ENCODE peak calls at places on chromosomes 6 and 20, in four cellular contexts. E, F, P and D are unnamed samples.

GRCh38 chr6:4693566-4693965 is 82.6 kb upstream of the CDYL start:
- DNase-seq in E (no peak), P (no peak), F (no peak), D (no peak)

GRCh38 chr6:11514672-11515071 is 22.9 kb upstream of the TMEM170B start:
- DNase-seq in F (no peak), P (no peak), E (no peak), D (peak)

GRCh38 chr6:81054011-81054410 is 698.5 kb downstream of the TENT5A start:
- DNase-seq in P (no peak), E (no peak), F (no peak), D (no peak)

GRCh38 chr6:16639689-16640480 is 121.4 kb downstream of the ATXN1 start:
- DNase-seq in P (no peak), F (peak), E (no peak), D (no peak)

GRCh38 chr6:36383608-36384007 is 3.9 kb downstream of the ETV7 start:
- DNase-seq in E (no peak), F (no peak), P (no peak), D (no peak)

GRCh38 chr6:2021713-2022125 is 223.7 kb downstream of the GMDS start:
- DNase-seq in E (no peak), P (no peak), F (peak), D (no peak)

GRCh38 chr20:50467618-50468373 is 42.4 kb upstream of the PTPN1 start:
- DNase-seq in E (peak), F (peak), P (peak), D (peak)

GRCh38 chr6:156844089-156844488 is 66.9 kb downstream of the ARID1B start:
- DNase-seq in P (no peak), F (peak), E (no peak), D (no peak)

GRCh38 chr20:32767418-32768198 is 5.4 kb downstream of the DNMT3B start:
- DNase-seq in E (no peak), F (no peak), P (no peak), D (no peak)

GRCh38 chr20:62745279-62745958 is 36.8 kb downstream of the NTSR1 start:
- DNase-seq in P (no peak), E (no peak), F (no peak), D (no peak)

GRCh38 chr6:31870385-31870921 is 7.8 kb upstream of the NEU1 start:
- DNase-seq in E (peak), F (no peak), P (no peak), D (no peak)

GRCh38 chr6:26550250-26550993 is 12.3 kb downstream of the HMGN4 start:
- DNase-seq in E (peak), P (peak), F (peak), D (peak)

GRCh38 chr6:5481024-5481423 is 219.7 kb downstream of the FARS2 start:
- DNase-seq in E (no peak), P (no peak), F (no peak), D (no peak)

GRCh38 chr6:40887904-40888303 is 151.1 kb downstream of the UNC5CL start:
- DNase-seq in E (no peak), P (no peak), F (no peak), D (no peak)

GRCh38 chr6:7121704-7122241 is 14.0 kb downstream of the RREB1 start:
- DNase-seq in F (no peak), E (no peak), P (no peak), D (no peak)

GRCh38 chr6:129895692-129896091 is 34.6 kb upstream of the TMEM244 start:
- DNase-seq in E (no peak), F (peak), P (no peak), D (peak)

GRCh38 chr20:36017034-36017951 is 48.9 kb downstream of the CNBD2 start:
- DNase-seq in E (peak), F (peak), P (no peak), D (no peak)

GRCh38 chr6:1627884-1628550 is 18.3 kb downstream of the FOXC1 start:
- DNase-seq in E (no peak), P (no peak), F (peak), D (no peak)

GRCh38 chr6:130421567-130421966 is 55.8 kb downstream of the TMEM200A start:
- DNase-seq in E (no peak), F (peak), P (no peak), D (no peak)

GRCh38 chr6:3484240-3484639 is 27.4 kb upstream of the SLC22A23 start:
- DNase-seq in P (no peak), E (no peak), F (peak), D (no peak)

GRCh38 chr6:89148016-89148750 is 2.3 kb downstream of the PM20D2 start:
- DNase-seq in E (no peak), P (no peak), F (no peak), D (no peak)

GRCh38 chr20:63370623-63371176 is 9.6 kb upstream of the CHRNA4 start:
- DNase-seq in E (no peak), P (no peak), F (no peak), D (no peak)

GRCh38 chr6:54800201-54800600 is 46.4 kb upstream of the FAM83B start:
- DNase-seq in P (no peak), E (no peak), F (no peak), D (no peak)

GRCh38 chr6:112014483-112014882 is 39.4 kb upstream of the CCN6 start:
- DNase-seq in P (no peak), E (no peak), F (peak), D (no peak)

GRCh38 chr20:24470031-24470781 is 777 bp downstream of the SYNDIG1 start:
- DNase-seq in P (peak), F (peak), E (peak), D (no peak)

GRCh38 chr20:4956200-4956810 is 45.0 kb downstream of the SLC23A2 start:
- DNase-seq in F (peak), E (peak), P (peak), D (peak)

GRCh38 chr6:145562771-145563615 is 172.3 kb downstream of the EPM2A start:
- DNase-seq in F (no peak), P (no peak), E (no peak), D (no peak)

GRCh38 chr20:42308980-42309524 is 690.9 kb upstream of the CHD6 start:
- DNase-seq in F (no peak), P (no peak), E (no peak), D (no peak)

GRCh38 chr20:50369225-50370035 is 140.8 kb upstream of the PTPN1 start:
- DNase-seq in F (no peak), P (no peak), E (no peak), D (no peak)

GRCh38 chr6:88858455-88858854 is 105.0 kb downstream of the RNGTT start:
- DNase-seq in P (no peak), E (no peak), F (no peak), D (no peak)

GRCh38 chr20:62733891-62734290 is 25.3 kb downstream of the NTSR1 start:
- DNase-seq in F (no peak), P (no peak), E (no peak), D (no peak)

GRCh38 chr20:58549231-58549630 is 34.0 kb upstream of the APCDD1L start:
- DNase-seq in E (no peak), P (no peak), F (no peak), D (no peak)

GRCh38 chr20:9411833-9412232 is 102.6 kb upstream of the LAMP5 start:
- DNase-seq in E (no peak), P (no peak), F (no peak), D (no peak)

GRCh38 chr6:66355471-66355870 is 648.4 kb upstream of the EYS start:
- DNase-seq in P (no peak), E (no peak), F (no peak), D (no peak)

GRCh38 chr6:157076427-157076774 is 246.9 kb downstream of the TMEM242 start:
- DNase-seq in E (no peak), F (no peak), P (no peak), D (no peak)

GRCh38 chr20:35005463-35005961 is 49.8 kb downstream of the MYH7B start:
- DNase-seq in P (no peak), E (no peak), F (no peak), D (no peak)

GRCh38 chr20:38550274-38550673 is 30.7 kb upstream of the ADIG start:
- DNase-seq in P (no peak), E (peak), F (no peak), D (no peak)
- TF ChIP-seq CTCF in P (no peak), E (peak), F (no peak), D (no peak)

GRCh38 chr20:48292806-48293205 is 507.5 kb upstream of the SULF2 start:
- DNase-seq in F (no peak), E (peak), P (no peak), D (no peak)

GRCh38 chr20:48294942-48295341 is 509.7 kb upstream of the SULF2 start:
- DNase-seq in E (no peak), P (peak), F (no peak), D (no peak)

GRCh38 chr20:48295966-48296421 is 510.7 kb upstream of the SULF2 start:
- DNase-seq in E (peak), F (peak), P (peak), D (no peak)

GRCh38 chr20:48294196-48294595 is 508.9 kb upstream of the SULF2 start:
- DNase-seq in P (no peak), E (no peak), F (peak), D (no peak)

GRCh38 chr20:48295445-48295903 is 510.2 kb upstream of the SULF2 start:
- DNase-seq in E (peak), P (peak), F (peak), D (no peak)
- TF ChIP-seq CTCF in E (peak), P (peak), F (peak), D (no peak)

DNA sequence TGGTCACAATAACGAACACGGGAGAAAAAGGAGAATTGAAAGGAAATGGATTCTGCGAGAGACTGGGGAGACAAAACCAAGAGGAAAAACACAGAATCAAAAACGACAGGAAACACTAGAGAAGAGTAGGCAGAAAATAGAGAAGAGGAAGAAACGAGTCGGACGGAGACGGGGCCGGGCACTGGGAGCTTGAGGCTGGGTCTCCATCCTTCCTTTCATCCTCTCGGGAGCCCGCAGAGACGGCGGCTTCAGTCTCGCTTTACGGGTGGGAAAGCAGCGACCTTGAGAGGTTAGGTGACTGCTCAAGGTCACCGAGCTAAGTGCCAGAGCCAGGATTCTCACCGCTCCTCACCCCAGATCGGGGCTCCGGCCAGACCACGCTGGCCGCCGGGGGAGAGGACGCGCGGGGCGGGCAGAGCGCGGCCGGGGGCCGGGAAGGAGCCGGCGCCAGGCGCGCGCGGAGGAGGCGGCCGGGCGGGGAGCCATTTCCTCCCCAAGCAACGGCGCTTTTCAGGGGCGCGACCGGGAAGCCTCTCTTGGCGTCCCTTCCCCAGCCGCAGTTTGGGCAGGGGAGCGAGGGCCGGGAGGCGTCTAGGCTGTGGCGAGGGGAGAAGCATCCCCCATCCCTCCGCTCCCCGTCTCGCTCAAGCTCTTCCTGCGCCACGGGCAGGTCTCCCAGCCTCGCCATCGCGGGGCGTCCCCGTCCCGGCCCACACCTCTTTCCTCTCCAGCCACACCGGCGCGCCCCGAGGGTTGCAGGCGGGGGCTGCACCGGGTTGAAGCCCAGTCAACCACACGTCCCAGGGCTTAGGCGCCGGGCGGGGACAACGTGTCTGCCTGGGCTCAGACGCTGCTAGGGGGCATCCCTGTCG is 24.0 kb upstream of the MAP3K7 start:
- DNase-seq in F (peak), E (peak), P (peak), D (peak)
- TF ChIP-seq CTCF in F (peak), E (no peak), P (no peak), D (no peak)

GRCh38 chr20:57263767-57264150 is 2.7 kb downstream of the BMP7 start:
- DNase-seq in P (no peak), E (no peak), F (no peak), D (no peak)
- TF ChIP-seq CTCF in P (no peak), E (no peak), F (no peak), D (no peak)